ENCODE peak calls at places on chromosomes 7 and 10, in eight cellular contexts. F, C, E, L, O, Z, G and S are unnamed samples.

GRCh38 chr7:37921340-37921805 is 933 bp downstream of the EPDR1 start:
- DNase-seq in F (peak), C (peak), E (no peak), L (peak), O (peak), Z (peak), G (peak), S (no peak)

GRCh38 chr7:102404005-102404861 is 8.1 kb downstream of the PRKRIP1 start:
- DNase-seq in F (peak), C (peak), E (no peak), L (peak), O (peak), Z (peak), G (peak), S (no peak)

GRCh38 chr7:105130048-105130447 is 116.0 kb downstream of the KMT2E start:
- DNase-seq in F (no peak), C (no peak), E (no peak), L (no peak), O (no peak), Z (peak), G (no peak), S (no peak)

GRCh38 chr10:1687190-1687589 is 50.1 kb downstream of the ADARB2 start:
- DNase-seq in F (no peak), C (no peak), E (no peak), L (peak), O (no peak), Z (no peak), G (no peak), S (no peak)

GRCh38 chr7:90666186-90666585 is 70.1 kb downstream of the CDK14 start:
- DNase-seq in F (no peak), C (peak), E (peak), L (no peak), O (no peak), Z (no peak), G (no peak), S (no peak)

GRCh38 chr7:91772100-91772794 is 108.3 kb downstream of the MTERF1 start:
- DNase-seq in F (peak), C (peak), E (no peak), L (no peak), O (no peak), Z (no peak), G (peak), S (no peak)

GRCh38 chr10:132094581-132095234 is 29.0 kb downstream of the JAKMIP3 start:
- DNase-seq in F (no peak), C (no peak), E (no peak), L (no peak), O (no peak), Z (no peak), G (no peak), S (no peak)

GRCh38 chr7:159280008-159280407 is 135.3 kb upstream of the VIPR2 start:
- DNase-seq in F (no peak), C (no peak), E (no peak), L (no peak), O (no peak), Z (no peak), G (no peak), S (no peak)

GRCh38 chr7:4882742-4883351 is 669 bp downstream of the RADIL start:
- DNase-seq in F (no peak), C (no peak), E (no peak), L (peak), O (peak), Z (peak), G (no peak), S (no peak)

GRCh38 chr7:4886671-4887070 is 3.2 kb upstream of the RADIL start:
- DNase-seq in F (no peak), C (no peak), E (no peak), L (no peak), O (no peak), Z (no peak), G (no peak), S (no peak)

GRCh38 chr7:4882169-4882741 is 1.3 kb downstream of the RADIL start:
- DNase-seq in F (peak), C (peak), E (no peak), L (no peak), O (peak), Z (no peak), G (peak), S (peak)

GRCh38 chr7:4885317-4885807 is 1.8 kb upstream of the RADIL start:
- DNase-seq in F (no peak), C (no peak), E (no peak), L (no peak), O (no peak), Z (no peak), G (no peak), S (no peak)

DNA sequence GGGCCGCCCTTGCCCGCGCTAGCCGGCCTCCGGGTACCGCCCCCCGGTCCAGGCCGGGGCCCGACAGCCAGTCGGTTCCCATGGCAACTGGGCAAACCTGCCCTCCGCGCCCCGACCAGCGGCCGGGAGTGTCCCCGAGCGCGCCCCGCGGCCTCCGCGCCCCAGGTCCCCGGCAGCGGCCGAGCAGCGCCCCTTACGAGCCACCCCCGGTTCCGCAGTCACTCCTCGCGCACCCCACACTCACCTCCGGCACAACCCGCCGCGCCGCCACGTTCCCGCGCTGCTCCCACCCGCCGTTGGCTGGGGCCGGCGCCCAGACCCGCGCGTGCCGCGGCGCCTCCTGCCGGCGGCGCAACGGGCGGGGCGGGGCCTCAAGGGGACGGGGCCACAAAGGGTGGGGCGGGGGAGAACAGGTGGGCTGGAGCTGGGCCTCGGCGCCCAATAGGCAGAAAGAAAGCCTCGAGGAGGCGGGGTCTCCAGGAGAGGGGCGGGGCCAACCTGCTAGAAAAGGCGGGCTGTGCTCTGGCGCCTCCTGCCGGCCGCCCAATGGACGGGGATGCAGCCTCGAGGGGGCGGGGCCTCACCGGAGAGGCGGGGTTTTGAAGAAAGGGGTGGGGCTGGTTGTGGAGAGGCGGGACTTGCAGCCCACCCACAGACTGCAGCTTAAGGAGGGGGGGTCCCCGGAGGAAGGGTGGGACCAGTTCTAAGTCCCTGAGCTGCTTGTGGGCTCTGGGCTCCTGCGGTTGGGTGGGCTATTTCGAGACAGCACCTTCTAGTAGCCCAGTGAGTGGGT is at the start of gene RADIL:
- DNase-seq in F (peak), C (peak), E (no peak), L (peak), O (peak), Z (peak), G (peak), S (peak)
- TF ChIP-seq CTCF in F (peak), C (peak), E (peak), L (peak), O (peak), Z (peak), G (peak), S (peak)

GRCh38 chr7:45259966-45260646 is 102.5 kb downstream of the RAMP3 start:
- DNase-seq in F (no peak), C (peak), E (peak), L (peak), O (peak), Z (peak), G (peak), S (no peak)
- H3K4me3 ChIP-seq in F (no peak), C (no peak), E (no peak), L (no peak), O (no peak), Z (no peak), G (no peak), S (no peak)

GRCh38 chr10:44030132-44030531 is 354.8 kb downstream of the CXCL12 start:
- DNase-seq in F (no peak), C (no peak), E (no peak), L (no peak), O (peak), Z (peak), G (no peak), S (no peak)
- TF ChIP-seq CTCF in F (peak), C (no peak), E (no peak), L (peak), O (peak), Z (peak), G (no peak), S (peak)

DNA sequence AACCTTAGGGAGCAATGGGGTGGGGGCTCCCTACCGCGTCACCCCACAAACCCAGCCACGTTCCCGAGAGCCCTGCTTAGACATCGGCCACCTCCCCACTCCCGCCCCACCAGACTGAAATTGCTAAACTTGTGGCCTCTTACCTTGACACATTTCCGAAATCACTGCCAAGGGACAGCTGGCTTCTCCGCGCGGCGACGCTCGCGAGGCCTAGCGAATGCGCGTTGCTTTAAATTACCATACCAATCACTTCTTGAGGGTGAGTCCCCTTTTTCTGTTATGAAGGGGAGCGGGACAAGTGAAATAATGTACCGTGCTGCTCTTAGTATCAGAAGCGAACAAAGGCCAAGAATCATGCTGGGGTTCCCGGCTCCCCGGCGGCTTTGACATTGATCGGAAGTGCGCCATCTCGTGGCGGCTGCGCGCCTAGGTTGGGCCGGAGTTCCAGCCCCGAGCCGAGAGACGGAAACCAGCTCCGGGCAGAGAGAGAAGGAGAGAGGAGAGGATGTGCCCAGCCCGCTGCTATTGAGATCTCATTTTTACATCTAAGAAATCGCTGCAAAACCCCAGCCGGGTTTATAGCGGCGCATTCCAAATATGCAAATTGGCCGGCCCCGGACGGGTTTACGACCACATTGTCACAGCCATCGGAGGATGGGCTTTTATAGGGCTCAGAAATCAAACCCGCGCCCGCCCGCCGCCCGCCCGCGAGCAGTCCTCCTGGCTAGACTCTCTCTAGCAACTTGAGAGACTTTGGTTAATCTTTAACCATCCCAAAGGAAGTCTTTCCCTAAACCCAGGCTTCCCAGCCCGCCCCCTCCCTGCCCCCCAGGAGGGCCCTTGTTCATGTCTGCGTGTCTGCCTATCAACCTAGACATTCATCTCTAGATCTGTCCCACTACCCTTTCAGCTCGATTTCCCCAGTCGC is 5.3 kb downstream of the HOXA11 start:
- DNase-seq in F (peak), C (peak), E (no peak), L (peak), O (peak), Z (peak), G (peak), S (no peak)
- H3K4me3 ChIP-seq in F (no peak), C (no peak), E (peak), L (peak), O (no peak), Z (no peak), G (no peak), S (peak)

GRCh38 chr10:25786181-25786580 is 147.8 kb upstream of the MYO3A start:
- DNase-seq in F (no peak), C (no peak), E (no peak), L (no peak), O (no peak), Z (no peak), G (peak), S (no peak)
- TF ChIP-seq CTCF in F (no peak), C (no peak), E (no peak), L (no peak), O (no peak), Z (no peak), G (no peak), S (no peak)

GRCh38 chr7:26196305-26196704 is 4.2 kb downstream of the HNRNPA2B1 start:
- DNase-seq in F (no peak), C (no peak), E (no peak), L (no peak), O (no peak), Z (no peak), G (no peak), S (no peak)
- H3K4me3 ChIP-seq in F (no peak), C (no peak), E (peak), L (peak), O (peak), Z (no peak), G (no peak), S (peak)

DNA sequence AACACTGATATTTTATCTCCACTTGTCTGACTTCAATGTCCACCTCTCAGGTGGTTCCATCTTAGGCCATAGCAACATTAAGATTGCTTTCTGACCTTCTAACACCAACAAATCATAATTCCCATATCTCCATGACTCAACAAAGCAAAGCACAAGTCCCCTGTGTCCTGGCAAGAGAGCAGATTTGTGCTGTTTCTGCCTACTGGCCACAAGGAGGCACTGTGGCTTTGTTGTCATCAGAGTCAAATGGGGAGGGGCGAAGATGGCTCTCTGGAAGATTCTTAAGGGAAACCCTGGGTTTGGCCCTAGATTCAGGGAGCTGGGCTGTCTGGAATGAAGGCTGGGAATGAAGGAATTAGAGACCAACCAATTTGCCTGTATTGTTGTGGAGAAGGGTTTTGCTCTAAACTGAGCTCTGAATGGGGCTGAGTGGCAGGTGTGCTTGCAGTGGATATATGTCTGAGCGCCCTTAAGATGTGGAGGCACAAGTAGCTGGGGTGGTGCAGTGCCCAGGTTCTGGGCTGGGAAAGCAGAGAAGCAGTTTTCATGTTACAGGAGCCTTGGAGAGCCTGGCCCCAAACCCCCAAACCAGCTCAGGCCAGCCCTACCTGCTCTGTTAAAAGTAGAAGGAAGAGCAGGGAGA is 154.8 kb upstream of the PRSS58 start:
- DNase-seq in F (peak), C (peak), E (no peak), L (peak), O (peak), Z (peak), G (peak), S (peak)
- TF ChIP-seq CTCF in F (peak), C (peak), E (peak), L (peak), O (peak), Z (peak), G (peak), S (peak)

GRCh38 chr10:129959544-129960492 is 4.3 kb downstream of the EBF3 start:
- DNase-seq in F (no peak), C (peak), E (no peak), L (no peak), O (peak), Z (peak), G (no peak), S (no peak)
- H3K4me3 ChIP-seq in F (no peak), C (peak), E (no peak), L (peak), O (peak), Z (peak), G (no peak), S (no peak)

GRCh38 chr7:142301923-142302550 is 44.2 kb upstream of the PRSS58 start:
- DNase-seq in F (peak), C (peak), E (no peak), L (peak), O (no peak), Z (peak), G (peak), S (no peak)
- TF ChIP-seq CTCF in F (peak), C (peak), E (peak), L (peak), O (peak), Z (peak), G (peak), S (peak)